ENCODE peak calls at places on chromosomes 12 and 14, in eight cellular contexts. N is naive thymus-derived CD8-positive, alpha-beta T cell; F is Panc1; S is foreskin keratinocyte; A is activated naive CD8-positive, alpha-beta T cell treated with anti-CD3 and anti-CD28 coated beads, Interleukin-2, amount 50 U/mL, for 24 hours; H is naive B cell; J is T-helper 17 cell; L is stimulated activated effector memory CD8-positive, alpha-beta T cell treated with anti-CD3 and anti-CD28 coated beads, Interleukin-12 subunit alpha, Interleukin-12 subunit beta, amount 100 ng/mL, for 72 hours. R is an unnamed sample.

GRCh38 chr14:53494587-53494986 is 341.5 kb upstream of the DDHD1 start:
- ATAC-seq in N (no peak), F (no peak), S (no peak), A (no peak), H (no peak), J (no peak), L (no peak), R (no peak)

GRCh38 chr12:131121705-131122405 is 168.1 kb downstream of the ADGRD1 start:
- ATAC-seq in N (no peak), F (peak; percentile 12), S (no peak), A (peak; percentile 24), H (no peak), J (no peak), L (no peak), R (no peak)

GRCh38 chr12:10293570-10294227 is 14.0 kb upstream of the KLRD1 start:
- ATAC-seq in N (peak; percentile 99), F (no peak), S (no peak), A (peak; percentile 49), H (no peak), J (peak; percentile 86), L (peak; percentile 62), R (no peak)

GRCh38 chr14:90534091-90534837 is 137.4 kb downstream of the CALM1 start:
- ATAC-seq in N (no peak), F (peak; percentile 39), S (no peak), A (no peak), H (no peak), J (no peak), L (peak; percentile 35), R (no peak)

GRCh38 chr12:97283297-97283696 is 179.3 kb upstream of the RMST start:
- ATAC-seq in N (no peak), F (no peak), S (no peak), A (no peak), H (no peak), J (no peak), L (no peak), R (no peak)

GRCh38 chr12:56007892-56008471 is 10.9 kb downstream of the SUOX start:
- ATAC-seq in N (peak; percentile 26), F (peak; percentile 49), S (peak; percentile 7), A (no peak), H (peak; percentile 12), J (no peak), L (peak; percentile 34), R (no peak)

GRCh38 chr14:23861666-23862065 is 91.9 kb upstream of the DHRS4 start:
- ATAC-seq in N (no peak), F (no peak), S (no peak), A (no peak), H (no peak), J (no peak), L (no peak), R (no peak)

GRCh38 chr12:29858270-29858786 is 74.6 kb upstream of the TMTC1 start:
- ATAC-seq in N (no peak), F (no peak), S (peak; percentile 44), A (no peak), H (no peak), J (no peak), L (no peak), R (no peak)

GRCh38 chr12:19190292-19191031 is 60.9 kb downstream of the PLEKHA5 start:
- ATAC-seq in N (no peak), F (no peak), S (peak; percentile 69), A (no peak), H (peak; percentile 65), J (no peak), L (no peak), R (peak; percentile 81)

R was measured in stimulated activated memory B cell treated with anti-CD40 and anti-IgM and Interleukin-4, amounts not matched to agents 10 μg/mL and 1 μg/mL and 100 μg/mL, for 72 hours.